ENCODE peak calls at places on chromosomes 5 and 9, in six cellular contexts. H, E, N, D, W and R are unnamed samples.

GRCh38 chr5:168407222-168407621 is 79.0 kb upstream of the RARS1 start:
- DNase-seq in H (no peak), E (no peak), N (no peak), D (no peak), W (peak), R (peak)

GRCh38 chr5:55338810-55339243 is 31.0 kb downstream of the MTREX start:
- DNase-seq in H (no peak), E (no peak), N (no peak), D (no peak), W (peak), R (peak)

GRCh38 chr5:88878976-88879375 is 4.0 kb downstream of the MEF2C start:
- DNase-seq in H (no peak), E (no peak), N (no peak), D (no peak), W (peak), R (peak)

GRCh38 chr5:68376931-68377330 is 161.4 kb downstream of the PIK3R1 start:
- DNase-seq in H (no peak), E (no peak), N (no peak), D (no peak), W (no peak), R (peak)

GRCh38 chr9:108383801-108384200 is 472.0 kb downstream of the ACTL7B start:
- DNase-seq in H (no peak), E (no peak), N (no peak), D (no peak), W (peak), R (no peak)

GRCh38 chr5:89930591-89931383 is 478.8 kb downstream of the CETN3 start:
- DNase-seq in H (no peak), E (no peak), N (no peak), D (no peak), W (peak), R (peak)

GRCh38 chr9:16028516-16028915 is 475.7 kb downstream of the CCDC171 start:
- DNase-seq in H (no peak), E (no peak), N (no peak), D (no peak), W (peak), R (no peak)

GRCh38 chr9:125990186-125990792 is 243.1 kb downstream of the PBX3 start:
- DNase-seq in H (no peak), E (peak), N (no peak), D (no peak), W (no peak), R (no peak)

GRCh38 chr9:124133752-124134151 is 122.2 kb downstream of the LHX2 start:
- DNase-seq in H (peak), E (peak), N (peak), D (no peak), W (peak), R (peak)

GRCh38 chr9:15250013-15250412 is 57.0 kb downstream of the TTC39B start:
- DNase-seq in H (no peak), E (no peak), N (no peak), D (no peak), W (no peak), R (peak)

GRCh38 chr5:159995841-159996240 is 13.1 kb upstream of the TTC1 start:
- DNase-seq in H (no peak), E (no peak), N (no peak), D (no peak), W (no peak), R (no peak)

GRCh38 chr9:36980148-36980974 is 53.7 kb downstream of the PAX5 start:
- DNase-seq in H (no peak), E (no peak), N (no peak), D (no peak), W (no peak), R (no peak)

GRCh38 chr5:61600945-61601491 is 269.0 kb downstream of the ZSWIM6 start:
- DNase-seq in H (no peak), E (no peak), N (peak), D (no peak), W (no peak), R (peak)

GRCh38 chr9:73038613-73039012 is 85.8 kb upstream of the ALDH1A1 start:
- DNase-seq in H (peak), E (no peak), N (peak), D (no peak), W (peak), R (peak)

GRCh38 chr5:132979367-132979935 is 16.0 kb upstream of the AFF4 start:
- DNase-seq in H (no peak), E (no peak), N (no peak), D (no peak), W (peak), R (peak)

GRCh38 chr9:69004836-69005235 is 9.1 kb downstream of the PRKACG start:
- DNase-seq in H (no peak), E (no peak), N (no peak), D (no peak), W (peak), R (no peak)

GRCh38 chr9:134933076-134933659 is 15.5 kb upstream of the FCN1 start:
- DNase-seq in H (no peak), E (peak), N (no peak), D (no peak), W (no peak), R (no peak)

GRCh38 chr9:16064701-16065230 is 511.9 kb downstream of the CCDC171 start:
- DNase-seq in H (no peak), E (no peak), N (no peak), D (no peak), W (no peak), R (no peak)

GRCh38 chr9:136868644-136869043 is 2.5 kb upstream of the EDF1 start:
- DNase-seq in H (no peak), E (no peak), N (peak), D (no peak), W (no peak), R (no peak)

GRCh38 chr5:108094808-108095207 is 287.1 kb downstream of the FBXL17 start:
- DNase-seq in H (no peak), E (no peak), N (no peak), D (no peak), W (no peak), R (no peak)

DNA sequence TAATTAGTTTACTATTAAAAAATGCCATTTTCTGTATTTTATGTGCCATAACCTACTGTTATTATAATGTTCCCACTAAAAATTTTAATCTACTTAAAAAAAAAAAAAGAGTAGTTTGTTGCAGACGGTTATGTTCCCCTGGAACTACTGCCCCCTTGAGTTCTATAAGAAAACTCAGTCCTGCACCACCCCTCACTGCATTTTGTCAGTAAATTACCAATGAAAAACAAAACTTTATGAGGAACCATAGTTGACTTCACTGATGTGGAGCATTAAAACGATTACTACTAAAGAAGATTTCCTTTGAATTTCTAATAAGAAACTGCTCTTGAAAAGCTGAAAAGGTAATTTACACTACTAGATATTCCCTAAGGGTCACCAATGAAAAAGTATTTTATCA is 288.7 kb downstream of the FBXL17 start:
- DNase-seq in H (no peak), E (no peak), N (no peak), D (no peak), W (peak), R (peak)
- H3K4me3 ChIP-seq in H (no peak), E (no peak), N (no peak), D (no peak), W (no peak), R (no peak)

GRCh38 chr9:91214867-91215266 is 146.9 kb downstream of the AUH start:
- DNase-seq in H (no peak), E (no peak), N (no peak), D (no peak), W (no peak), R (no peak)
- TF ChIP-seq CTCF in H (no peak), E (no peak), N (no peak), D (no peak), W (no peak), R (no peak)

GRCh38 chr5:150637245-150638052 is 3.0 kb upstream of the SYNPO start:
- DNase-seq in H (no peak), E (no peak), N (no peak), D (no peak), W (peak), R (peak)
- H3K4me3 ChIP-seq in H (no peak), E (no peak), N (no peak), D (no peak), W (no peak), R (no peak)

GRCh38 chr9:115360122-115360521 is 242.2 kb upstream of the TNC start:
- DNase-seq in H (no peak), E (no peak), N (no peak), D (no peak), W (no peak), R (no peak)
- TF ChIP-seq CTCF in H (no peak), E (no peak), N (no peak), D (no peak), W (no peak), R (no peak)

GRCh38 chr9:131085370-131086122 is 10.8 kb upstream of the AIF1L start:
- DNase-seq in H (no peak), E (no peak), N (no peak), D (no peak), W (no peak), R (no peak)

GRCh38 chr9:131087354-131087893 is 8.9 kb upstream of the AIF1L start:
- DNase-seq in H (no peak), E (no peak), N (no peak), D (no peak), W (no peak), R (no peak)

GRCh38 chr9:131081868-131082267 is 14.5 kb upstream of the AIF1L start:
- DNase-seq in H (no peak), E (no peak), N (no peak), D (no peak), W (no peak), R (no peak)

GRCh38 chr9:131082774-131083512 is 13.4 kb upstream of the AIF1L start:
- DNase-seq in H (no peak), E (no peak), N (no peak), D (no peak), W (no peak), R (no peak)

DNA sequence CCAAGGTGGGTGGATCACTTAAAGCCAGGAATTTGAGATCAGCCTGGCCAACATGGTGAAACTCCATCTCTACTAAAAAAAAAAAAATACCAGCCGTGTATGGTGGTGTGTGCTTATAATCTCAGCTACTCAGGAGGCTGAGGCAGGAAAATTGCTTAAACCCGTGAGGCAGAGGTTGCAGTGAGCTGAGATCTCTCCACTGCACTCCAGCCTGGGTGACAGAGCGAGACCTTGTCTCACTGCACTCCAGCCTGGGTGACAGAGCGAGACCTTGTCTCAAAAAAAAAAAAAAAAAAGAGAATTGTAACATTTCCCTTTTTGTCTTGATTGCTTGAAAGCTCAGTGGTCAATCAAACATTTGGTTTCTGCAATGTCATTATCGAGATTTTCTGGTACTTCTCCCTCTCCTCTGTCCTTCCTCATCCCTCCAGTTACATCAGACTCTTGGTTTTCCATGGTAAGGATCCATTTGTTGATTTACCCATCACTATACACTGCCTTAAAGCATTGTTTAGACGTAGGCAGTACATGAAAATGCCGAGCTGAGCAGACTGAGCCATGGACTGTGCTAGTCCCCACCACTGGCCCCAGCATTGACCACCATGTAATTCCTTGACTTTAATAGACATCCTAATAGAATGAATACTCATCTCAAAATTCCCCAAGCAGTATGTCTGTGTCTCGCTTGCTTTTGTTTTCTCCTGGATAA is 11.5 kb upstream of the AIF1L start:
- DNase-seq in H (no peak), E (no peak), N (no peak), D (no peak), W (no peak), R (no peak)
- H3K4me3 ChIP-seq in H (no peak), E (no peak), N (no peak), D (no peak), W (no peak), R (no peak)

GRCh38 chr9:93200449-93200742 is 16.5 kb downstream of the WNK2 start:
- DNase-seq in H (no peak), E (peak), N (no peak), D (no peak), W (no peak), R (no peak)

GRCh38 chr9:93198117-93198838 is 14.3 kb downstream of the WNK2 start:
- DNase-seq in H (no peak), E (peak), N (no peak), D (no peak), W (no peak), R (no peak)

GRCh38 chr9:93200989-93201339 is 17.0 kb downstream of the WNK2 start:
- DNase-seq in H (no peak), E (no peak), N (no peak), D (no peak), W (no peak), R (no peak)

GRCh38 chr9:93197670-93198069 is 13.7 kb downstream of the WNK2 start:
- DNase-seq in H (no peak), E (peak), N (no peak), D (no peak), W (no peak), R (no peak)

GRCh38 chr9:93198839-93199625 is 15.1 kb downstream of the WNK2 start:
- DNase-seq in H (no peak), E (peak), N (no peak), D (no peak), W (no peak), R (no peak)
- TF ChIP-seq CTCF in H (no peak), E (no peak), N (no peak), D (no peak), W (no peak), R (no peak)